ENCODE peak calls at places on chromosomes 6 and 20, in six cellular contexts. One of them, this sample, is unnamed.

GRCh38 chr20:43915209-43916072 is 789 bp downstream of the TOX2 start:
- DNase-seq in NCI-H1436 treated with DMSO at 0.1 percent for 48 hours: no peak
- DNase-seq in H54: no peak
- DNase-seq in left cardiac atrium: no peak
- DNase-seq in stimulated activated CD8-positive, alpha-beta memory T cell treated with anti-CD3 and anti-CD28 coated beads, Interleukin-2, amount 100 ng/mL, for 1 hour: no peak
- DNase-seq in amygdala: no peak
- DNase-seq in this sample: peak; percentile 59

GRCh38 chr6:110541701-110542309 is 65.4 kb upstream of the SLC22A16 start:
- DNase-seq in left cardiac atrium: no peak
- DNase-seq in H54: no peak
- DNase-seq in stimulated activated CD8-positive, alpha-beta memory T cell treated with anti-CD3 and anti-CD28 coated beads, Interleukin-2, amount 100 ng/mL, for 1 hour: no peak
- DNase-seq in NCI-H1436 treated with DMSO at 0.1 percent for 48 hours: no peak
- DNase-seq in amygdala: peak; percentile 50
- DNase-seq in this sample: no peak

GRCh38 chr20:17790308-17790707 is 90.5 kb downstream of the BANF2 start:
- DNase-seq in left cardiac atrium: no peak
- DNase-seq in H54: no peak
- DNase-seq in amygdala: no peak
- DNase-seq in stimulated activated CD8-positive, alpha-beta memory T cell treated with anti-CD3 and anti-CD28 coated beads, Interleukin-2, amount 100 ng/mL, for 1 hour: no peak
- DNase-seq in NCI-H1436 treated with DMSO at 0.1 percent for 48 hours: no peak
- DNase-seq in this sample: no peak

GRCh38 chr6:41901882-41902519 is 6.8 kb upstream of the USP49 start:
- DNase-seq in amygdala: no peak
- DNase-seq in left cardiac atrium: no peak
- DNase-seq in NCI-H1436 treated with DMSO at 0.1 percent for 48 hours: no peak
- DNase-seq in stimulated activated CD8-positive, alpha-beta memory T cell treated with anti-CD3 and anti-CD28 coated beads, Interleukin-2, amount 100 ng/mL, for 1 hour: peak; percentile 14
- DNase-seq in H54: no peak
- DNase-seq in this sample: no peak

GRCh38 chr20:20002101-20002998 is 14.8 kb upstream of the NAA20 start:
- DNase-seq in left cardiac atrium: no peak
- DNase-seq in NCI-H1436 treated with DMSO at 0.1 percent for 48 hours: no peak
- DNase-seq in H54: no peak
- DNase-seq in stimulated activated CD8-positive, alpha-beta memory T cell treated with anti-CD3 and anti-CD28 coated beads, Interleukin-2, amount 100 ng/mL, for 1 hour: no peak
- DNase-seq in amygdala: no peak
- DNase-seq in this sample: no peak

GRCh38 chr6:25918083-25918683 is 12.3 kb downstream of the SLC17A2 start:
- DNase-seq in amygdala: no peak
- DNase-seq in NCI-H1436 treated with DMSO at 0.1 percent for 48 hours: no peak
- DNase-seq in H54: no peak
- DNase-seq in left cardiac atrium: no peak
- DNase-seq in stimulated activated CD8-positive, alpha-beta memory T cell treated with anti-CD3 and anti-CD28 coated beads, Interleukin-2, amount 100 ng/mL, for 1 hour: no peak
- DNase-seq in this sample: no peak

GRCh38 chr6:10837009-10837691 is 1.2 kb downstream of the MAK start:
- DNase-seq in NCI-H1436 treated with DMSO at 0.1 percent for 48 hours: no peak
- DNase-seq in H54: peak; percentile 49
- DNase-seq in left cardiac atrium: peak; percentile 45
- DNase-seq in amygdala: no peak
- DNase-seq in stimulated activated CD8-positive, alpha-beta memory T cell treated with anti-CD3 and anti-CD28 coated beads, Interleukin-2, amount 100 ng/mL, for 1 hour: no peak
- DNase-seq in this sample: no peak

GRCh38 chr6:140276133-140276532 is 901.7 kb upstream of the CITED2 start:
- DNase-seq in NCI-H1436 treated with DMSO at 0.1 percent for 48 hours: no peak
- DNase-seq in stimulated activated CD8-positive, alpha-beta memory T cell treated with anti-CD3 and anti-CD28 coated beads, Interleukin-2, amount 100 ng/mL, for 1 hour: no peak
- DNase-seq in amygdala: no peak
- DNase-seq in left cardiac atrium: no peak
- DNase-seq in H54: no peak
- DNase-seq in this sample: no peak

GRCh38 chr20:25294459-25295385 is 46.8 kb downstream of the PYGB start:
- DNase-seq in left cardiac atrium: peak; percentile 52
- DNase-seq in NCI-H1436 treated with DMSO at 0.1 percent for 48 hours: no peak
- DNase-seq in amygdala: no peak
- DNase-seq in stimulated activated CD8-positive, alpha-beta memory T cell treated with anti-CD3 and anti-CD28 coated beads, Interleukin-2, amount 100 ng/mL, for 1 hour: peak; percentile 20
- DNase-seq in H54: peak; percentile 56
- DNase-seq in this sample: no peak

GRCh38 chr6:154993710-154994109 is 1.4 kb upstream of the TIAM2 start:
- DNase-seq in H54: no peak
- DNase-seq in NCI-H1436 treated with DMSO at 0.1 percent for 48 hours: no peak
- DNase-seq in left cardiac atrium: no peak
- DNase-seq in amygdala: no peak
- DNase-seq in stimulated activated CD8-positive, alpha-beta memory T cell treated with anti-CD3 and anti-CD28 coated beads, Interleukin-2, amount 100 ng/mL, for 1 hour: no peak
- DNase-seq in this sample: no peak

GRCh38 chr20:7392551-7392950 is 547.7 kb downstream of the HAO1 start:
- DNase-seq in left cardiac atrium: no peak
- DNase-seq in H54: no peak
- DNase-seq in NCI-H1436 treated with DMSO at 0.1 percent for 48 hours: no peak
- DNase-seq in stimulated activated CD8-positive, alpha-beta memory T cell treated with anti-CD3 and anti-CD28 coated beads, Interleukin-2, amount 100 ng/mL, for 1 hour: no peak
- DNase-seq in amygdala: no peak
- DNase-seq in this sample: no peak

GRCh38 chr6:168533428-168533827 is 92.4 kb downstream of the SMOC2 start:
- DNase-seq in left cardiac atrium: no peak
- DNase-seq in H54: no peak
- DNase-seq in NCI-H1436 treated with DMSO at 0.1 percent for 48 hours: no peak
- DNase-seq in stimulated activated CD8-positive, alpha-beta memory T cell treated with anti-CD3 and anti-CD28 coated beads, Interleukin-2, amount 100 ng/mL, for 1 hour: no peak
- DNase-seq in amygdala: no peak
- DNase-seq in this sample: no peak

GRCh38 chr6:33075568-33076405 is at the start of gene HLA-DPB1:
- DNase-seq in H54: peak; percentile 69
- DNase-seq in NCI-H1436 treated with DMSO at 0.1 percent for 48 hours: no peak
- DNase-seq in left cardiac atrium: no peak
- DNase-seq in amygdala: no peak
- DNase-seq in stimulated activated CD8-positive, alpha-beta memory T cell treated with anti-CD3 and anti-CD28 coated beads, Interleukin-2, amount 100 ng/mL, for 1 hour: no peak
- DNase-seq in this sample: no peak

GRCh38 chr6:143111443-143111842 is 50.8 kb downstream of the AIG1 start:
- DNase-seq in amygdala: no peak
- DNase-seq in left cardiac atrium: no peak
- DNase-seq in H54: no peak
- DNase-seq in NCI-H1436 treated with DMSO at 0.1 percent for 48 hours: no peak
- DNase-seq in stimulated activated CD8-positive, alpha-beta memory T cell treated with anti-CD3 and anti-CD28 coated beads, Interleukin-2, amount 100 ng/mL, for 1 hour: no peak
- DNase-seq in this sample: no peak

GRCh38 chr20:44736170-44737021 is 9.3 kb upstream of the KCNK15 start:
- DNase-seq in left cardiac atrium: peak; percentile 71
- DNase-seq in amygdala: peak; percentile 12
- DNase-seq in NCI-H1436 treated with DMSO at 0.1 percent for 48 hours: no peak
- DNase-seq in stimulated activated CD8-positive, alpha-beta memory T cell treated with anti-CD3 and anti-CD28 coated beads, Interleukin-2, amount 100 ng/mL, for 1 hour: no peak
- DNase-seq in H54: no peak
- DNase-seq in this sample: no peak

GRCh38 chr6:37531026-37531425 is 31.3 kb upstream of the CCDC167 start:
- DNase-seq in H54: peak; percentile 70
- DNase-seq in left cardiac atrium: no peak
- DNase-seq in NCI-H1436 treated with DMSO at 0.1 percent for 48 hours: no peak
- DNase-seq in stimulated activated CD8-positive, alpha-beta memory T cell treated with anti-CD3 and anti-CD28 coated beads, Interleukin-2, amount 100 ng/mL, for 1 hour: no peak
- DNase-seq in amygdala: no peak
- DNase-seq in this sample: no peak

GRCh38 chr20:50561379-50562078 is 51.3 kb downstream of the PTPN1 start:
- DNase-seq in amygdala: no peak
- DNase-seq in stimulated activated CD8-positive, alpha-beta memory T cell treated with anti-CD3 and anti-CD28 coated beads, Interleukin-2, amount 100 ng/mL, for 1 hour: no peak
- DNase-seq in NCI-H1436 treated with DMSO at 0.1 percent for 48 hours: no peak
- DNase-seq in left cardiac atrium: no peak
- DNase-seq in H54: peak; percentile 73
- DNase-seq in this sample: no peak

GRCh38 chr20:20412750-20413149 is 44.8 kb downstream of the INSM1 start:
- DNase-seq in left cardiac atrium: no peak
- DNase-seq in NCI-H1436 treated with DMSO at 0.1 percent for 48 hours: no peak
- DNase-seq in H54: no peak
- DNase-seq in amygdala: no peak
- DNase-seq in stimulated activated CD8-positive, alpha-beta memory T cell treated with anti-CD3 and anti-CD28 coated beads, Interleukin-2, amount 100 ng/mL, for 1 hour: no peak
- DNase-seq in this sample: no peak

This sample was measured in CD14-positive monocyte.